ENCODE peak calls at places on chromosome 1, in six cellular contexts. G, L, T, Y, X and H are unnamed samples.

GRCh38 chr1:62343911-62344310 is 24.7 kb upstream of the KANK4 start:
- DNase-seq in G (no peak), L (no peak), T (no peak), Y (no peak), X (no peak), H (no peak)

GRCh38 chr1:89876463-89876862 is 55.6 kb downstream of the LRRC8D start:
- DNase-seq in G (no peak), L (no peak), T (no peak), Y (no peak), X (no peak), H (no peak)

GRCh38 chr1:84442256-84442655 is 36.8 kb upstream of the RPF1 start:
- DNase-seq in G (no peak), L (peak), T (peak), Y (no peak), X (peak), H (peak)

GRCh38 chr1:167819849-167820683 is 93.9 kb downstream of the ADCY10 start:
- DNase-seq in G (no peak), L (peak), T (peak), Y (no peak), X (no peak), H (peak)

GRCh38 chr1:22295856-22296255 is 153.0 kb upstream of the WNT4 start:
- DNase-seq in G (no peak), L (no peak), T (no peak), Y (no peak), X (no peak), H (no peak)

GRCh38 chr1:162538815-162539431 is 22.6 kb upstream of the UAP1 start:
- DNase-seq in G (no peak), L (no peak), T (no peak), Y (no peak), X (no peak), H (peak)

GRCh38 chr1:27785763-27786162 is 12.7 kb downstream of the STX12 start:
- DNase-seq in G (no peak), L (no peak), T (no peak), Y (no peak), X (no peak), H (peak)

GRCh38 chr1:46820560-46821060 is 21.8 kb downstream of the CYP4B1 start:
- DNase-seq in G (no peak), L (no peak), T (no peak), Y (no peak), X (no peak), H (no peak)

GRCh38 chr1:41917835-41918449 is 780 bp downstream of the HIVEP3 start:
- DNase-seq in G (no peak), L (peak), T (peak), Y (no peak), X (peak), H (no peak)

GRCh38 chr1:220767312-220768126 is 19.2 kb upstream of the MTARC1 start:
- DNase-seq in G (no peak), L (no peak), T (no peak), Y (no peak), X (no peak), H (no peak)

GRCh38 chr1:231357831-231358354 is 19.8 kb downstream of the SPRTN start:
- DNase-seq in G (no peak), L (peak), T (peak), Y (no peak), X (peak), H (no peak)

GRCh38 chr1:39333296-39333695 is 128.8 kb downstream of the MACF1 start:
- DNase-seq in G (no peak), L (no peak), T (no peak), Y (no peak), X (no peak), H (peak)

GRCh38 chr1:185788386-185788785 is 54.2 kb downstream of the HMCN1 start:
- DNase-seq in G (no peak), L (no peak), T (no peak), Y (no peak), X (no peak), H (no peak)

GRCh38 chr1:70140343-70140742 is 65.0 kb downstream of the LRRC40 start:
- DNase-seq in G (no peak), L (no peak), T (peak), Y (no peak), X (no peak), H (peak)

GRCh38 chr1:2229032-2229920 is 1.2 kb downstream of the SKI start:
- DNase-seq in G (no peak), L (peak), T (peak), Y (no peak), X (peak), H (no peak)

GRCh38 chr1:238419209-238419608 is 528.5 kb upstream of the ZP4 start:
- DNase-seq in G (no peak), L (no peak), T (no peak), Y (no peak), X (no peak), H (no peak)

GRCh38 chr1:3000671-3001470 is 20.4 kb upstream of the ACTRT2 start:
- DNase-seq in G (no peak), L (no peak), T (no peak), Y (no peak), X (no peak), H (no peak)

GRCh38 chr1:174875306-174875705 is 124.4 kb upstream of the CACYBP start:
- DNase-seq in G (no peak), L (peak), T (no peak), Y (no peak), X (peak), H (no peak)

GRCh38 chr1:157562515-157562914 is 10.2 kb upstream of the FCRL5 start:
- DNase-seq in G (no peak), L (peak), T (no peak), Y (no peak), X (no peak), H (no peak)

GRCh38 chr1:192951961-192952460 is 107.1 kb downstream of the UCHL5 start:
- DNase-seq in G (no peak), L (peak), T (no peak), Y (no peak), X (no peak), H (no peak)

GRCh38 chr1:216807696-216808095 is 84.5 kb upstream of the ESRRG start:
- DNase-seq in G (no peak), L (no peak), T (no peak), Y (no peak), X (no peak), H (no peak)

GRCh38 chr1:39760074-39761008 is 10.8 kb downstream of the OXCT2 start:
- DNase-seq in G (no peak), L (no peak), T (no peak), Y (no peak), X (no peak), H (no peak)

GRCh38 chr1:54996869-54997710 is 1.6 kb upstream of the BSND start:
- DNase-seq in G (no peak), L (no peak), T (no peak), Y (no peak), X (no peak), H (no peak)

GRCh38 chr1:117026361-117026760 is 24.8 kb downstream of the CD101 start:
- DNase-seq in G (no peak), L (no peak), T (no peak), Y (no peak), X (no peak), H (no peak)

GRCh38 chr1:168923521-168924136 is 182.9 kb upstream of the ATP1B1 start:
- DNase-seq in G (no peak), L (no peak), T (no peak), Y (no peak), X (no peak), H (no peak)

GRCh38 chr1:62900566-62900965 is 116.6 kb downstream of the ATG4C start:
- DNase-seq in G (no peak), L (no peak), T (no peak), Y (no peak), X (peak), H (no peak)

GRCh38 chr1:35915693-35916092 is 15.2 kb upstream of the AGO3 start:
- DNase-seq in G (no peak), L (no peak), T (no peak), Y (no peak), X (no peak), H (no peak)